ENCODE peak calls at places on chromosomes 4 and X, in six cellular contexts. T is heart left ventricle, P is tibial nerve, U is astrocyte of the spinal cord, H is right cardiac atrium, F is IMR-90. S is an unnamed sample.

GRCh38 chr4:175671491-175671934 is 140.6 kb downstream of the GPM6A start:
- DNase-seq in U (no peak), H (no peak), P (no peak), T (no peak), F (no peak), S (no peak)

GRCh38 chrX:39653656-39654055 is 444.1 kb downstream of the BCOR start:
- DNase-seq in U (no peak), T (no peak), H (no peak), P (no peak), F (no peak), S (peak)

GRCh38 chr4:26028133-26028792 is 114.2 kb downstream of the SMIM20 start:
- DNase-seq in U (no peak), F (no peak), T (no peak), H (no peak), P (no peak), S (no peak)

GRCh38 chrX:24332868-24333267 is 19.0 kb upstream of the SUPT20HL2 start:
- DNase-seq in P (no peak), T (no peak), H (no peak), F (no peak), U (no peak), S (no peak)

GRCh38 chr4:5921074-5921473 is 28.2 kb upstream of the CRMP1 start:
- DNase-seq in P (no peak), U (no peak), H (no peak), F (no peak), T (no peak), S (no peak)

GRCh38 chr4:148330161-148330560 is 112.1 kb downstream of the NR3C2 start:
- DNase-seq in P (no peak), F (no peak), H (no peak), T (no peak), U (no peak), S (no peak)

GRCh38 chr4:27861802-27862201 is 1001.2 kb downstream of the STIM2 start:
- DNase-seq in F (peak), U (peak), T (no peak), P (no peak), H (no peak), S (no peak)

GRCh38 chrX:109943740-109944092 is 59.2 kb upstream of the TMEM164 start:
- DNase-seq in T (no peak), H (no peak), U (peak), P (no peak), F (no peak), S (no peak)

GRCh38 chr4:64385177-64385549 is 24.1 kb downstream of the TECRL start:
- DNase-seq in F (no peak), H (no peak), T (peak), U (no peak), P (no peak), S (no peak)

GRCh38 chr4:118799235-118799932 is 36.5 kb downstream of the SEC24D start:
- DNase-seq in T (no peak), U (no peak), P (no peak), F (no peak), H (no peak), S (no peak)

GRCh38 chr4:47668810-47669408 is 169.0 kb downstream of the CORIN start:
- DNase-seq in T (no peak), H (no peak), P (no peak), F (peak), U (peak), S (peak)

GRCh38 chr4:168673476-168673875 is 176.6 kb downstream of the PALLD start:
- DNase-seq in P (no peak), H (no peak), F (no peak), T (no peak), U (no peak), S (no peak)

GRCh38 chr4:94582517-94582916 is 130.8 kb downstream of the PDLIM5 start:
- DNase-seq in H (no peak), U (no peak), T (no peak), P (no peak), F (no peak), S (no peak)

GRCh38 chrX:68823413-68824151 is 5.2 kb upstream of the EFNB1 start:
- DNase-seq in F (no peak), P (no peak), H (no peak), T (no peak), U (no peak), S (no peak)

GRCh38 chr4:87835192-87835591 is 2.4 kb downstream of the MEPE start:
- DNase-seq in U (no peak), P (no peak), T (no peak), F (no peak), H (no peak), S (no peak)

GRCh38 chrX:46325312-46325877 is 219.8 kb downstream of the ZNF674 start:
- DNase-seq in H (no peak), F (peak), T (no peak), P (no peak), U (peak), S (peak)

GRCh38 chr4:2402453-2402852 is 16.0 kb downstream of the ZFYVE28 start:
- DNase-seq in P (no peak), U (no peak), H (no peak), T (no peak), F (no peak), S (no peak)

GRCh38 chr4:3767569-3768288 is 1.5 kb downstream of the ADRA2C start:
- DNase-seq in F (no peak), H (no peak), U (peak), T (no peak), P (no peak), S (no peak)

GRCh38 chr4:101033986-101034385 is 313.3 kb downstream of the PPP3CA start:
- DNase-seq in H (no peak), U (no peak), F (no peak), P (no peak), T (no peak), S (no peak)

GRCh38 chr4:151862766-151863165 is 102.0 kb upstream of the GATB start:
- DNase-seq in F (peak), H (no peak), U (no peak), P (no peak), T (no peak), S (peak)

GRCh38 chr4:176844448-176844847 is 51.7 kb upstream of the VEGFC start:
- DNase-seq in T (no peak), F (no peak), P (no peak), H (no peak), U (peak), S (no peak)

GRCh38 chr4:88690355-88690754 is 7.3 kb downstream of the NAP1L5 start:
- DNase-seq in H (no peak), T (no peak), F (peak), U (no peak), P (no peak), S (no peak)

GRCh38 chr4:67167849-67168248 is 377.5 kb downstream of the CENPC start:
- DNase-seq in U (no peak), F (no peak), P (no peak), T (no peak), H (no peak), S (no peak)

GRCh38 chrX:100995469-100995868 is 26.0 kb downstream of the ARL13A start:
- DNase-seq in T (no peak), P (no peak), H (no peak), U (peak), F (peak), S (peak)

GRCh38 chr4:153900426-153900825 is 111.5 kb upstream of the SFRP2 start:
- DNase-seq in P (no peak), H (no peak), U (no peak), F (no peak), T (no peak), S (no peak)

GRCh38 chr4:89427765-89428164 is 120.2 kb upstream of the GPRIN3 start:
- DNase-seq in T (no peak), P (no peak), H (no peak), F (no peak), U (no peak), S (no peak)

GRCh38 chrX:97267916-97268680 is 384.4 kb downstream of the RPA4 start:
- DNase-seq in U (peak), T (no peak), H (no peak), F (peak), P (no peak), S (no peak)

GRCh38 chr4:109022941-109023340 is 260.1 kb upstream of the ETNPPL start:
- DNase-seq in F (peak), P (no peak), H (no peak), T (no peak), U (no peak), S (no peak)

GRCh38 chr4:43867908-43868307 is 580.7 kb downstream of the KCTD8 start:
- DNase-seq in P (no peak), U (no peak), T (no peak), F (no peak), H (no peak), S (no peak)

GRCh38 chr4:81152839-81153713 is 61.9 kb downstream of the PRKG2 start:
- DNase-seq in H (no peak), F (no peak), P (no peak), U (no peak), T (no peak), S (no peak)

GRCh38 chr4:121690001-121690400 is 6.8 kb downstream of the ANXA5 start:
- DNase-seq in H (no peak), F (peak), T (no peak), U (peak), P (no peak), S (no peak)

GRCh38 chrX:13890806-13891205 is 73.9 kb upstream of the GPM6B start:
- DNase-seq in T (no peak), H (no peak), F (no peak), U (no peak), P (no peak), S (no peak)

GRCh38 chr4:8228319-8229250 is 29.5 kb downstream of the SH3TC1 start:
- DNase-seq in T (peak), F (peak), U (peak), H (peak), P (peak), S (no peak)

GRCh38 chrX:135420831-135421230 is 913 bp upstream of the SMIM10L2A start:
- DNase-seq in U (no peak), T (no peak), H (no peak), F (no peak), P (no peak), S (no peak)

DNA sequence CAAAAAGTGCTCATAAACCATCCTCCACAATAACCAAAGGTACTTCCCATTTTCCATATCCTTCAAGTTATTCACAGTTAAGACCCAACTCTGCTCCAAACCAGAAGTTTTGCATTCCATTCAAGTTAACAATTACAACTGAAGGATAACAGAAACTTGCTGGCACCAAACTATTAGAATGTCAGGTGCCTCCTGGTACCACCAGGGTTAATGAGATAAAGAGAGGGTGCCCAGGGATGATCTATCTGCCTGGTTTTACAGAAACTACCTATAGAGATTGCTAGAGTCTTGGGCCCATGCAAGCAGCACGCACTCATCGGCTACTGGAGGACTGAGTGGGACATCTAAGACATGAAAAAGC is 114.6 kb downstream of the RBM47 start:
- DNase-seq in U (no peak), P (no peak), F (peak), H (no peak), T (no peak), S (no peak)
- H3K4me3 ChIP-seq in U (no peak), P (no peak), F (no peak), H (no peak), T (no peak), S (peak)

GRCh38 chr4:97582890-97583289 is 560.4 kb downstream of the STPG2 start:
- DNase-seq in P (no peak), H (no peak), F (no peak), T (no peak), U (no peak), S (no peak)
- H3K4me3 ChIP-seq in P (no peak), H (no peak), F (no peak), T (no peak), U (no peak), S (no peak)

DNA sequence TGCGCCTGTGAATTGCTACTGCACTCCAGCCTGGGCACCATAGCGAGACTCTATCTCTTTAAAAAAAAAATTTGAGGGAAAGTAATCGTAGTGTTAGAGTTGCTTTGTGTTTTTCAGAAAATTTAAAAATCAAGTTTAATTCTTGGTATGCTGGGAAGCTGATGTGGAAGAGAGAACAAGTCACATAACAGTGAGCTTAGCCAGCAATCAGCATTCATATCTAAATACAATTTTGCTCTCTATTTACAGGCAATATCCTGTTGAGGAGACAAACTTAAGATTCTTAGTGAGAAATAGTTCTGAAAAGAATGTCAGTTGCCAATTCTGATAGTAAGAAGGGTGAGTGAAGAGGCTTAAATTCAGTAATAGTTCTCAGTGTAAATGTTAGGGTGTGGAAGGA is 9.6 kb upstream of the NDUFC1 start:
- DNase-seq in F (no peak), P (no peak), U (no peak), T (no peak), H (no peak), S (no peak)
- H3K4me3 ChIP-seq in F (no peak), P (no peak), U (no peak), T (no peak), H (no peak), S (no peak)

GRCh38 chr4:186137193-186137792 is 32.8 kb downstream of the FAM149A start:
- DNase-seq in P (no peak), F (peak), H (no peak), U (peak), T (no peak), S (no peak)
- H3K4me3 ChIP-seq in P (no peak), F (no peak), H (no peak), U (no peak), T (no peak), S (no peak)

GRCh38 chr4:10456270-10457254 is 664 bp downstream of the ZNF518B start:
- DNase-seq in U (peak), H (peak), P (no peak), T (peak), F (peak), S (no peak)
- H3K4me3 ChIP-seq in U (peak), H (peak), P (peak), T (peak), F (peak), S (peak)

GRCh38 chrX:53321943-53322497 is 40.6 kb upstream of the IQSEC2 start:
- DNase-seq in U (no peak), F (no peak), T (no peak), H (no peak), P (no peak), S (no peak)
- H3K4me3 ChIP-seq in U (no peak), F (no peak), T (no peak), H (no peak), P (no peak), S (no peak)